ENCODE peak calls at places on chromosomes 4 and X, in four cellular contexts. Y is K562, I is GM12891, T is GM12878. K is an unnamed sample.

GRCh38 chr4:103907414-103907813 is 187.6 kb upstream of the TACR3 start:
- DNase-seq in Y (no peak), I (no peak), T (no peak), K (no peak)

GRCh38 chr4:135277980-135278315 is 1076.4 kb upstream of the PABPC4L start:
- DNase-seq in Y (no peak), I (no peak), T (no peak), K (no peak)

GRCh38 chr4:107094976-107095375 is 58.9 kb upstream of the DKK2 start:
- DNase-seq in Y (no peak), I (no peak), T (no peak), K (no peak)

GRCh38 chr4:107888237-107888636 is 43.1 kb upstream of the CYP2U1 start:
- DNase-seq in Y (no peak), I (no peak), T (no peak), K (no peak)

GRCh38 chr4:183540498-183540953 is 35.7 kb downstream of the ING2 start:
- DNase-seq in Y (no peak), I (no peak), T (no peak), K (no peak)

GRCh38 chr4:55373461-55373860 is 22.3 kb upstream of the TMEM165 start:
- DNase-seq in Y (no peak), I (no peak), T (no peak), K (no peak)

GRCh38 chr4:67575232-67575888 is 16.8 kb downstream of the STAP1 start:
- DNase-seq in Y (peak; percentile 39), I (no peak), T (peak; percentile 85), K (peak; percentile 63)

GRCh38 chr4:88803600-88804096 is 106.0 kb upstream of the NAP1L5 start:
- DNase-seq in Y (no peak), I (no peak), T (peak; percentile 69), K (no peak)

GRCh38 chr4:39655866-39656265 is 17.2 kb upstream of the SMIM14 start:
- DNase-seq in Y (no peak), I (no peak), T (no peak), K (no peak)

GRCh38 chr4:184328022-184328736 is 110.5 kb upstream of the ENPP6 start:
- DNase-seq in Y (no peak), I (no peak), T (peak; percentile 97), K (no peak)

DNA sequence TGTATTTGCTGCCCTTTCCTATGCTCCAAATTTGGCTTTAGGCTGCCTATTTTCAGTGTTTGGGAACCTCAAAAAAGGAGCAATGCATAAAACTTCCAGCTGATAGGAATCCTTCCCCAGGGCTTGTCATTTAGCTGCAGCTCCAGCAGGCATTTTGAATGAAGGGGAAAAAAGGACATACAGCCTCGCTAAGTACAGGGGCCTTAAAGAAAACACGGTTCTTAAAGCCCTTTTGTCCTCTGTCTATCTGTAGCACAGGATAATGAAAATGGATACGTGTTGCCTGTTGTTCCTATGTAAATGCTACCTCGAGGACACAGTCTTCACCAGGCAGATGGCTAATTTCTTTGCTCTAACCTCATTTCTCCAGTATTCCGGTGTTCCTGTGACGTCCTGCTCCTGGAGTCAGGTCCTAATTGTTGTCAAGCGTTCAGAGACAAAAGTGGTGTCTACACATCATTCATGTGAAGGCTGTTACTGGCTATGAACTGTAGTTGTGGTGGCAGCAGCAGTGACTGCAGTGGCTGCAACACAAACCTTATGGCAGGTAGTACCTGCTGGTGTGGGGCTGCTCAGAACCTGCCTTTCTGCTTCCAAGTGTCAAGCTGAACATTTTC is 117.4 kb downstream of the MGST2 start:
- DNase-seq in Y (no peak), I (no peak), T (no peak), K (no peak)
- TF ChIP-seq SPI1 in Y (no peak), I (no peak), T (no peak), K (no peak)

GRCh38 chr4:165330071-165330470 is 2.6 kb downstream of the MSMO1 start:
- DNase-seq in Y (no peak), I (no peak), T (no peak), K (no peak)

GRCh38 chr4:165326831-165327210 is 648 bp upstream of the MSMO1 start:
- DNase-seq in Y (peak; percentile 54), I (no peak), T (no peak), K (no peak)

GRCh38 chr4:165328101-165328425 is 594 bp downstream of the MSMO1 start:
- DNase-seq in Y (no peak), I (no peak), T (no peak), K (no peak)

GRCh38 chr4:165327211-165328100 is at the start of gene MSMO1:
- DNase-seq in Y (peak; percentile 95), I (peak; percentile 78), T (peak; percentile 96), K (peak; percentile 93)

GRCh38 chr4:165328708-165329107 is 1.2 kb downstream of the MSMO1 start:
- DNase-seq in Y (no peak), I (no peak), T (no peak), K (no peak)
- TF ChIP-seq POLR2AphosphoS5 in Y (no peak), I (no peak), T (no peak), K (no peak)

GRCh38 chr4:29596228-29596627 is 1123.9 kb upstream of the PCDH7 start:
- DNase-seq in Y (no peak), I (no peak), T (no peak), K (no peak)
- TF ChIP-seq SPI1 in Y (no peak), I (no peak), T (no peak), K (no peak)

GRCh38 chrX:94695910-94696309 is 1021.9 kb downstream of the FAM133A start:
- DNase-seq in Y (no peak), I (no peak), T (no peak), K (no peak)
- TF ChIP-seq POLR2AphosphoS5 in Y (no peak), I (no peak), T (no peak), K (no peak)

GRCh38 chr4:142126890-142127497 is 490.6 kb downstream of the IL15 start:
- DNase-seq in Y (peak; percentile 13), I (no peak), T (peak; percentile 13), K (peak; percentile 54)
- TF ChIP-seq SPI1 in Y (no peak), I (no peak), T (no peak), K (no peak)